ENCODE peak calls at places on chromosome 20, in seven cellular contexts. V is SK-N-SH, U is endodermal cell, T is right atrium auricular region, M is uterus, H is neuronal stem cell, S is heart left ventricle. F is an unnamed sample.

GRCh38 chr20:40687384-40688128 is 1.5 kb downstream of the MAFB start:
- DNase-seq in V (peak; percentile 67), U (peak; percentile 87), T (peak; percentile 70), M (peak; percentile 38), H (peak; percentile 56), S (peak; percentile 54), F (peak; percentile 67)

GRCh38 chr20:62286493-62287064 is 16.2 kb upstream of the ADRM1 start:
- DNase-seq in V (no peak), U (no peak), T (no peak), M (no peak), H (no peak), S (no peak), F (no peak)

GRCh38 chr20:3663031-3663701 is at the start of gene GFRA4:
- DNase-seq in V (no peak), U (peak; percentile 83), T (no peak), M (no peak), H (no peak), S (no peak), F (no peak)

GRCh38 chr20:47801759-47802158 is 16.5 kb upstream of the SULF2 start:
- DNase-seq in V (no peak), U (no peak), T (no peak), M (no peak), H (no peak), S (no peak), F (no peak)

GRCh38 chr20:52130406-52130805 is 61.2 kb downstream of the ZFP64 start:
- DNase-seq in V (no peak), U (no peak), T (no peak), M (no peak), H (no peak), S (no peak), F (no peak)

GRCh38 chr20:57047281-57048026 is 219.0 kb downstream of the BMP7 start:
- DNase-seq in V (no peak), U (no peak), T (no peak), M (no peak), H (no peak), S (no peak), F (no peak)

GRCh38 chr20:1277529-1278322 is 11.6 kb downstream of the SNPH start:
- DNase-seq in V (no peak), U (no peak), T (no peak), M (no peak), H (no peak), S (no peak), F (no peak)

GRCh38 chr20:3168829-3169590 is 4.3 kb downstream of the LZTS3 start:
- DNase-seq in V (peak; percentile 12), U (peak; percentile 48), T (no peak), M (no peak), H (no peak), S (no peak), F (no peak)

GRCh38 chr20:2558581-2559301 is 22.4 kb downstream of the TMC2 start:
- DNase-seq in V (no peak), U (peak; percentile 72), T (no peak), M (no peak), H (no peak), S (no peak), F (no peak)

GRCh38 chr20:44695295-44696230 is 19.6 kb upstream of the CCN5 start:
- DNase-seq in V (no peak), U (peak; percentile 38), T (no peak), M (no peak), H (no peak), S (no peak), F (no peak)

GRCh38 chr20:50323209-50323608 is 132.6 kb downstream of the CEBPB start:
- DNase-seq in V (no peak), U (peak; percentile 26), T (no peak), M (no peak), H (no peak), S (no peak), F (no peak)

GRCh38 chr20:26276811-26277210 is 580.2 kb upstream of the ZNF337 start:
- DNase-seq in V (peak; percentile 50), U (peak; percentile 52), T (no peak), M (no peak), H (no peak), S (no peak), F (peak; percentile 18)

GRCh38 chr20:47487175-47487917 is 14.3 kb upstream of the NCOA3 start:
- DNase-seq in V (no peak), U (no peak), T (no peak), M (no peak), H (no peak), S (no peak), F (no peak)

GRCh38 chr20:1820137-1821074 is 74.8 kb upstream of the SIRPA start:
- DNase-seq in V (no peak), U (no peak), T (no peak), M (no peak), H (no peak), S (no peak), F (peak; percentile 59)

GRCh38 chr20:56393653-56394052 is 1.2 kb downstream of the CSTF1 start:
- DNase-seq in V (no peak), U (no peak), T (no peak), M (no peak), H (no peak), S (no peak), F (no peak)

GRCh38 chr20:37920679-37921322 is 17.9 kb downstream of the VSTM2L start:
- DNase-seq in V (peak; percentile 75), U (no peak), T (no peak), M (no peak), H (no peak), S (no peak), F (no peak)

GRCh38 chr20:49281913-49282467 is 4.1 kb upstream of the ZNFX1 start:
- DNase-seq in V (no peak), U (peak; percentile 51), T (no peak), M (no peak), H (no peak), S (no peak), F (no peak)
- H3K36me3 ChIP-seq in V (peaks cover 77% of the 10 kb centered on the region), U (peaks cover 84% of the 10 kb centered on the region), T (peaks cover 74% of the 10 kb centered on the region), M (no peaks in the 10 kb centered on the region), H (peaks cover 69% of the 10 kb centered on the region), S (peaks cover 78% of the 10 kb centered on the region), F (peaks cover 68% of the 10 kb centered on the region)

GRCh38 chr20:24960861-24961260 is 11.8 kb downstream of the CST7 start:
- DNase-seq in V (no peak), U (no peak), T (no peak), M (no peak), H (no peak), S (no peak), F (no peak)

GRCh38 chr20:24962510-24962909 is 13.4 kb downstream of the CST7 start:
- DNase-seq in V (no peak), U (peak; percentile 24), T (no peak), M (no peak), H (no peak), S (no peak), F (no peak)

GRCh38 chr20:24960302-24960801 is 11.3 kb downstream of the CST7 start:
- DNase-seq in V (no peak), U (peak; percentile 34), T (no peak), M (no peak), H (no peak), S (no peak), F (no peak)

GRCh38 chr20:24962182-24962492 is 13.1 kb downstream of the CST7 start:
- DNase-seq in V (no peak), U (peak; percentile 18), T (no peak), M (no peak), H (no peak), S (no peak), F (no peak)

DNA sequence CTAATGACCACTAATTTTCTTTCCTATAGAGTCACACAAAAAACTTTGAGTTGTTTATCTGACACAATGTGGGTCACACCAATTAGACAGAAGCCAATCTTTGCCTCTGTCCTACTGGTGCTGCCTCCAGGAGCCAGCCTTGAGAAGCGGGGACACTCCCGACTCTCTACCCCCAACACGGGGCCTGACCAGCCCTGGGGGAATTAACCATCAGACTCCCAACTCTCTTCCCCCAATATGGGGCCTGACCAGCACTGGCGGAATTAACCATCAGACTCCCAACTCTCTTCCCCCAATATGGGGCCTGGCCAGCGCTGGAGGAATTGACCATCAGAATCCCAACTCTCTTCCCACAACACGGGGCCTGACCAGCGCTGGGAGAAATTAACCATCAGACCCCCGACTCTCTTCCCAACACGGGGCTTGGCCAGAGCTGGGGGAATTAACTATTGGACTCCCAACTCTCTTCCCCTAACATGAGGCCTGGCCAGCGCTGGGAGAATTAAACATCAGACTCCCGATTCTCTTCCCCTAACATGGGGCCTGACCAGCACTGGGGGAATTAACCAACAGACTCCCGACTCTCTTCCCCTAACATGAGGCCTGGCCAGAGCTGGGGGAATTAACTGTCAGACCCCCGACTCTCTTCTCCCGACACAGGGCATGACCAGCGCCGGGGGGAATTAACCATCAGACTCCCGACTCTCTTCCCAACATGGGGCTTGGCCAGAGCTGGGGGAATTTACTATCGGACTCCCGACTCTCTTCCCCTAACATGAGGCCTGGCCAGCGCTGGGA is 12.5 kb downstream of the CST7 start:
- DNase-seq in V (no peak), U (peak; percentile 22), T (no peak), M (no peak), H (no peak), S (no peak), F (no peak)
- H3K36me3 ChIP-seq in V (peaks cover 64% of the 10 kb centered on the region), U (peaks cover 24% of the 10 kb centered on the region), T (peaks cover 54% of the 10 kb centered on the region), M (no peaks in the 10 kb centered on the region), H (peaks cover 30% of the 10 kb centered on the region), S (peaks cover 68% of the 10 kb centered on the region), F (no peaks in the 10 kb centered on the region)

GRCh38 chr20:34651200-34651599 is 25.7 kb downstream of the PIGU start:
- DNase-seq in V (no peak), U (no peak), T (no peak), M (no peak), H (no peak), S (no peak), F (no peak)

DNA sequence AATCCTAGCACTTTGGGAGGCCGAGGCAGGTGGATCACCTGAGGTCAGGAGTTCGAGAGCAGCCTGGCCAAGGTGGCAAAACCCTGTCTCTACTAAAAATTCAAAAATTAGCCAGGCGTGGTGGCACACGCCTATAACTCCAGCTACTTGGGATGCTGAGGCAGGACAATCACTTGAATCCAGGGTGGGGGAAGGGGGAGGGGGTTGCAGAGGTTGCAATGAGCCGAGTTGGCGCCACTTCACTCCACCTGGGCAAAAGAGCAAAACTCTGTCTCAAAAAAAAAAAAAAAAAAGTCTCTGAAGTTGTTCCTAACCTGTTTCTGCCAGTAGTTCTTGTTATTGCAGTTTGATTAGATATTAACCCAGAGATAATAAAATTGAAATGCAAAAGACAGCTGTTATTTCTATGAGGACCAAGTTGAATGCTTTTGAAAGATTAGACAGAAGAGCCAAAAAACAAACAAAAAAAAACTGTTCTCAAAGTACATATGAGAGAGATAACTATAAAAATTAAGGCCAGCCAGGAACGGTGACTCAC is 22.6 kb downstream of the PIGU start:
- DNase-seq in V (no peak), U (no peak), T (no peak), M (no peak), H (no peak), S (no peak), F (no peak)
- H3K36me3 ChIP-seq in V (peaks cover 2% of the 10 kb centered on the region), U (peaks cover 21% of the 10 kb centered on the region), T (no peaks in the 10 kb centered on the region), M (no peaks in the 10 kb centered on the region), H (peaks cover 5% of the 10 kb centered on the region), S (peaks cover 6% of the 10 kb centered on the region), F (no peaks in the 10 kb centered on the region)

DNA sequence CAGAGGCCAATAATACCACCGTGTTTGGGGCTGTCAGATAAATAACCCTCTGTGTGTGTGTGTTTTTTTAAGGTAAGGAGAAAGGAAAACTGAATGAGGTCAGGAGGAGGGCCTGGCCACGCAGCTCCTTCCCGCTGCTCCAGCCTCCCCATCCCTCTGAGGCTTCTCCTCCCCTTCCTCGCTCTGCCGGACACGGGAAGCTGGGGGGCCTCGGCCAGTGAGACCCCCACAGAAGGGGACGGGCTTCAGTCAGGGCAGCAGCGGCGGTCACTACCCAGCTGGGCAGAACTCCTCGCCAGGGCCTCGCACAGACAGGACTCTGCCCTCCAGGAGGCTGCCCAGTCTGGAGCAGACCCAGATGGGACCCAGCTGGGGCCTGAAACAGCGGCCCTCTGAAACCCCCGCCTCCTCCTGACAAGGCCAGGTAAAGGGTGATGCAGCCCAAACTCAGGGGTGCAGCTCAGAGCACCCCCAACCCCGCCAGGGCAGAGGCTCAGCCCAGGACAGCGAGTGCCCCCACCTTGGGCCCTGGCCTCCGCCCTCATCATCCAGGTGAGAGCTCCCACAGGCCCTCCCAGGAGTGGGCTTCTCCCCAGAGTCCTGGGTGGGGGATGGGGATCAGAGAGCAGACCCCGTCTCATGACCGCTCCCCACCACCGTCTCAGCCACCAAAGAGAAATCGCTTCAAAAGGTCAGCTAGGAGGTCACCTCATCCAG is 2.3 kb downstream of the EEF1A2 start:
- DNase-seq in V (no peak), U (no peak), T (no peak), M (no peak), H (no peak), S (no peak), F (no peak)
- H3K36me3 ChIP-seq in V (peaks cover 6% of the 10 kb centered on the region), U (no peaks in the 10 kb centered on the region), T (peaks cover 34% of the 10 kb centered on the region), M (no peaks in the 10 kb centered on the region), H (no peaks in the 10 kb centered on the region), S (peaks cover 25% of the 10 kb centered on the region), F (peaks cover 39% of the 10 kb centered on the region)

F was measured in cardiac muscle cell.